ENCODE peak calls at places on chromosomes 1 and 21, in eight cellular contexts. One of them, this sample, is unnamed. For H3K4me1, the result is how much of the 10 kb centered on the place peaks cover.

GRCh38 chr1:55214214-55214902 is 806 bp downstream of the USP24 start:
- DNase-seq in mammary epithelial cell: peak
- DNase-seq in left ventricle myocardium inferior: peak
- DNase-seq in H1: peak
- DNase-seq in heart left ventricle: peak
- DNase-seq in heart right ventricle: peak
- DNase-seq in right lobe of liver: peak
- DNase-seq in A549: peak
- DNase-seq in this sample: peak

GRCh38 chr1:17359031-17359430 is 13.0 kb upstream of the PADI6 start:
- DNase-seq in mammary epithelial cell: no peak
- DNase-seq in left ventricle myocardium inferior: no peak
- DNase-seq in H1: no peak
- DNase-seq in heart left ventricle: no peak
- DNase-seq in heart right ventricle: no peak
- DNase-seq in right lobe of liver: no peak
- DNase-seq in A549: no peak
- DNase-seq in this sample: no peak

GRCh38 chr1:2546515-2547209 is 9.5 kb upstream of the TNFRSF14 start:
- DNase-seq in mammary epithelial cell: peak
- DNase-seq in left ventricle myocardium inferior: peak
- DNase-seq in H1: peak
- DNase-seq in heart left ventricle: peak
- DNase-seq in heart right ventricle: peak
- DNase-seq in right lobe of liver: peak
- DNase-seq in A549: peak
- DNase-seq in this sample: peak

GRCh38 chr1:183318433-183318832 is 99.7 kb downstream of the NMNAT2 start:
- DNase-seq in mammary epithelial cell: peak
- DNase-seq in left ventricle myocardium inferior: peak
- DNase-seq in H1: no peak
- DNase-seq in heart left ventricle: peak
- DNase-seq in heart right ventricle: peak
- DNase-seq in right lobe of liver: peak
- DNase-seq in A549: peak
- DNase-seq in this sample: peak

GRCh38 chr1:56491441-56491840 is 87.9 kb downstream of the PLPP3 start:
- DNase-seq in mammary epithelial cell: no peak
- DNase-seq in left ventricle myocardium inferior: no peak
- DNase-seq in H1: no peak
- DNase-seq in heart left ventricle: no peak
- DNase-seq in heart right ventricle: no peak
- DNase-seq in right lobe of liver: no peak
- DNase-seq in A549: no peak
- DNase-seq in this sample: no peak

GRCh38 chr1:216559359-216559758 is 136.1 kb upstream of the USH2A start:
- DNase-seq in mammary epithelial cell: no peak
- DNase-seq in left ventricle myocardium inferior: no peak
- DNase-seq in H1: no peak
- DNase-seq in heart left ventricle: no peak
- DNase-seq in heart right ventricle: no peak
- DNase-seq in right lobe of liver: no peak
- DNase-seq in A549: no peak
- DNase-seq in this sample: no peak

GRCh38 chr1:173853074-173853473 is 14.7 kb downstream of the GAS5 start:
- DNase-seq in mammary epithelial cell: no peak
- DNase-seq in left ventricle myocardium inferior: no peak
- DNase-seq in H1: no peak
- DNase-seq in heart left ventricle: no peak
- DNase-seq in heart right ventricle: no peak
- DNase-seq in right lobe of liver: no peak
- DNase-seq in A549: no peak
- DNase-seq in this sample: no peak

GRCh38 chr1:41939194-41939593 is 20.5 kb upstream of the HIVEP3 start:
- DNase-seq in mammary epithelial cell: no peak
- DNase-seq in left ventricle myocardium inferior: no peak
- DNase-seq in H1: no peak
- DNase-seq in heart left ventricle: no peak
- DNase-seq in heart right ventricle: no peak
- DNase-seq in right lobe of liver: no peak
- DNase-seq in A549: no peak
- DNase-seq in this sample: no peak

GRCh38 chr1:237470712-237471310 is 419.9 kb downstream of the ZP4 start:
- DNase-seq in mammary epithelial cell: peak
- DNase-seq in left ventricle myocardium inferior: peak
- DNase-seq in H1: no peak
- DNase-seq in heart left ventricle: peak
- DNase-seq in heart right ventricle: peak
- DNase-seq in right lobe of liver: no peak
- DNase-seq in A549: no peak
- DNase-seq in this sample: peak

GRCh38 chr1:2320760-2321159 is 70.6 kb downstream of the MORN1 start:
- DNase-seq in mammary epithelial cell: peak
- DNase-seq in left ventricle myocardium inferior: no peak
- DNase-seq in H1: no peak
- DNase-seq in heart left ventricle: peak
- DNase-seq in heart right ventricle: no peak
- DNase-seq in right lobe of liver: no peak
- DNase-seq in A549: no peak
- DNase-seq in this sample: no peak

GRCh38 chr21:43740497-43741156 is 21.7 kb downstream of the PDXK start:
- DNase-seq in mammary epithelial cell: no peak
- DNase-seq in left ventricle myocardium inferior: no peak
- DNase-seq in H1: peak
- DNase-seq in heart left ventricle: no peak
- DNase-seq in heart right ventricle: no peak
- DNase-seq in right lobe of liver: no peak
- DNase-seq in A549: peak
- DNase-seq in this sample: peak

GRCh38 chr1:246565751-246566127 is 322 bp downstream of the TFB2M start:
- DNase-seq in mammary epithelial cell: no peak
- DNase-seq in left ventricle myocardium inferior: no peak
- DNase-seq in H1: no peak
- DNase-seq in heart left ventricle: no peak
- DNase-seq in heart right ventricle: no peak
- DNase-seq in right lobe of liver: no peak
- DNase-seq in A549: no peak
- DNase-seq in this sample: no peak

DNA sequence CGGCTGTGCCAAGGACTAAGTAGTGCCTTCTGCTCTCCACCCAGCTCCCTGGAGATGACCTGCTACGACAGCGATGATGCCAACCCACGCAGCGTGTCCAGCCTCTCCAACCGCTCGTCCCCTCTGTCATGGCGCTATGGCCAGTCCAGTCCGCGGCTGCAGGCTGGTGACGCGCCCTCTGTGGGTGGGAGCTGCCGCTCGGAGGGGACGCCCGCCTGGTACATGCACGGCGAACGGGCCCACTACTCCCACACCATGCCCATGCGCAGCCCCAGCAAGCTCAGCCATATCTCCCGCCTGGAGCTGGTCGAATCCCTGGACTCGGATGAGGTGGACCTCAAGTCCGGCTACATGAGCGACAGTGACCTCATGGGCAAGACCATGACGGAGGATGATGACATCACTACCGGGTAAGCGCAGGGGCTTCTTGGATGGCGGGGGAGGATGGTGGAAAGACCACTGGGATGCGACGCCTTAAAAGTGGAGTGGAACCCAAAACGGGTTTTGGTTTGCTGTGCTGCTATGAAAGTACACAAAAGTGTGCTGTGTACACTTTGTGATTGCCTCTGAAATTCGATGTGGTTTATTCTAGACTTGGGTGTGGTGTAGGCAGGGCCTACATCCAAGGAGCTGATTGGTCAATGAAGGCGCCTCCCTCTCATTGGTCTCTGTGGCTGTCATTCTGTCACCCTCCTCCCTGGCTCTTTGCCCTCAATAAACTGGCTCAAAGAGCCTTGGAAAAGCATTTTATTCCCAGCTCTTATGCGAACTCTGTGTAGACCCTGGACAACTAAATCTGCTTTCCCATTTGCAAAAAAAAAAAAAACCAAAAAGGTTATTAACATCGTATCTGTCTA is 110.4 kb upstream of the IPO9 start:
- DNase-seq in mammary epithelial cell: no peak
- DNase-seq in left ventricle myocardium inferior: no peak
- DNase-seq in H1: no peak
- DNase-seq in heart left ventricle: no peak
- DNase-seq in heart right ventricle: no peak
- DNase-seq in right lobe of liver: no peak
- DNase-seq in A549: no peak
- DNase-seq in this sample: no peak
- H3K4me1 ChIP-seq in mammary epithelial cell: under half
- H3K4me1 ChIP-seq in left ventricle myocardium inferior: half or more
- H3K4me1 ChIP-seq in H1: under half
- H3K4me1 ChIP-seq in heart left ventricle: half or more
- H3K4me1 ChIP-seq in heart right ventricle: half or more
- H3K4me1 ChIP-seq in right lobe of liver: under half
- H3K4me1 ChIP-seq in A549: under half
- H3K4me1 ChIP-seq in this sample: under half

GRCh38 chr1:158814970-158815369 is 16.2 kb upstream of the MNDA start:
- DNase-seq in mammary epithelial cell: no peak
- DNase-seq in left ventricle myocardium inferior: no peak
- DNase-seq in H1: no peak
- DNase-seq in heart left ventricle: no peak
- DNase-seq in heart right ventricle: no peak
- DNase-seq in right lobe of liver: no peak
- DNase-seq in A549: no peak
- DNase-seq in this sample: no peak

GRCh38 chr1:158821723-158822122 is 9.4 kb upstream of the MNDA start:
- DNase-seq in mammary epithelial cell: no peak
- DNase-seq in left ventricle myocardium inferior: no peak
- DNase-seq in H1: no peak
- DNase-seq in heart left ventricle: no peak
- DNase-seq in heart right ventricle: no peak
- DNase-seq in right lobe of liver: no peak
- DNase-seq in A549: no peak
- DNase-seq in this sample: no peak

GRCh38 chr1:158818991-158819405 is 12.2 kb upstream of the MNDA start:
- DNase-seq in mammary epithelial cell: no peak
- DNase-seq in left ventricle myocardium inferior: no peak
- DNase-seq in H1: no peak
- DNase-seq in heart left ventricle: no peak
- DNase-seq in heart right ventricle: no peak
- DNase-seq in right lobe of liver: no peak
- DNase-seq in A549: no peak
- DNase-seq in this sample: no peak

GRCh38 chr1:158819461-158820443 is 11.4 kb upstream of the MNDA start:
- DNase-seq in mammary epithelial cell: no peak
- DNase-seq in left ventricle myocardium inferior: no peak
- DNase-seq in H1: no peak
- DNase-seq in heart left ventricle: no peak
- DNase-seq in heart right ventricle: no peak
- DNase-seq in right lobe of liver: no peak
- DNase-seq in A549: no peak
- DNase-seq in this sample: no peak

GRCh38 chr1:158818560-158818959 is 12.6 kb upstream of the MNDA start:
- DNase-seq in mammary epithelial cell: no peak
- DNase-seq in left ventricle myocardium inferior: no peak
- DNase-seq in H1: no peak
- DNase-seq in heart left ventricle: no peak
- DNase-seq in heart right ventricle: no peak
- DNase-seq in right lobe of liver: no peak
- DNase-seq in A549: no peak
- DNase-seq in this sample: no peak
- TF ChIP-seq CTCF in mammary epithelial cell: no peak
- TF ChIP-seq CTCF in left ventricle myocardium inferior: no peak
- TF ChIP-seq CTCF in H1: no peak
- TF ChIP-seq CTCF in heart left ventricle: no peak
- TF ChIP-seq CTCF in heart right ventricle: no peak
- TF ChIP-seq CTCF in right lobe of liver: no peak
- TF ChIP-seq CTCF in A549: no peak
- TF ChIP-seq CTCF in this sample: no peak

GRCh38 chr1:25917996-25918395 is 11.8 kb upstream of the STMN1 start:
- DNase-seq in mammary epithelial cell: no peak
- DNase-seq in left ventricle myocardium inferior: no peak
- DNase-seq in H1: no peak
- DNase-seq in heart left ventricle: no peak
- DNase-seq in heart right ventricle: no peak
- DNase-seq in right lobe of liver: no peak
- DNase-seq in A549: no peak
- DNase-seq in this sample: no peak
- H3K4me1 ChIP-seq in mammary epithelial cell: under half
- H3K4me1 ChIP-seq in left ventricle myocardium inferior: under half
- H3K4me1 ChIP-seq in H1: under half
- H3K4me1 ChIP-seq in heart left ventricle: under half
- H3K4me1 ChIP-seq in heart right ventricle: under half
- H3K4me1 ChIP-seq in right lobe of liver: under half
- H3K4me1 ChIP-seq in A549: under half
- H3K4me1 ChIP-seq in this sample: under half

GRCh38 chr1:14111121-14111520 is 411.1 kb downstream of the PRDM2 start:
- DNase-seq in mammary epithelial cell: no peak
- DNase-seq in left ventricle myocardium inferior: no peak
- DNase-seq in H1: no peak
- DNase-seq in heart left ventricle: no peak
- DNase-seq in heart right ventricle: no peak
- DNase-seq in right lobe of liver: no peak
- DNase-seq in A549: no peak
- DNase-seq in this sample: no peak

GRCh38 chr1:14115976-14116375 is 416.0 kb downstream of the PRDM2 start:
- DNase-seq in mammary epithelial cell: no peak
- DNase-seq in left ventricle myocardium inferior: no peak
- DNase-seq in H1: no peak
- DNase-seq in heart left ventricle: no peak
- DNase-seq in heart right ventricle: no peak
- DNase-seq in right lobe of liver: no peak
- DNase-seq in A549: no peak
- DNase-seq in this sample: no peak

GRCh38 chr1:14113271-14113670 is 413.3 kb downstream of the PRDM2 start:
- DNase-seq in mammary epithelial cell: no peak
- DNase-seq in left ventricle myocardium inferior: no peak
- DNase-seq in H1: no peak
- DNase-seq in heart left ventricle: no peak
- DNase-seq in heart right ventricle: no peak
- DNase-seq in right lobe of liver: no peak
- DNase-seq in A549: no peak
- DNase-seq in this sample: no peak

GRCh38 chr1:14112613-14113012 is 412.6 kb downstream of the PRDM2 start:
- DNase-seq in mammary epithelial cell: no peak
- DNase-seq in left ventricle myocardium inferior: no peak
- DNase-seq in H1: no peak
- DNase-seq in heart left ventricle: no peak
- DNase-seq in heart right ventricle: no peak
- DNase-seq in right lobe of liver: no peak
- DNase-seq in A549: no peak
- DNase-seq in this sample: no peak

DNA sequence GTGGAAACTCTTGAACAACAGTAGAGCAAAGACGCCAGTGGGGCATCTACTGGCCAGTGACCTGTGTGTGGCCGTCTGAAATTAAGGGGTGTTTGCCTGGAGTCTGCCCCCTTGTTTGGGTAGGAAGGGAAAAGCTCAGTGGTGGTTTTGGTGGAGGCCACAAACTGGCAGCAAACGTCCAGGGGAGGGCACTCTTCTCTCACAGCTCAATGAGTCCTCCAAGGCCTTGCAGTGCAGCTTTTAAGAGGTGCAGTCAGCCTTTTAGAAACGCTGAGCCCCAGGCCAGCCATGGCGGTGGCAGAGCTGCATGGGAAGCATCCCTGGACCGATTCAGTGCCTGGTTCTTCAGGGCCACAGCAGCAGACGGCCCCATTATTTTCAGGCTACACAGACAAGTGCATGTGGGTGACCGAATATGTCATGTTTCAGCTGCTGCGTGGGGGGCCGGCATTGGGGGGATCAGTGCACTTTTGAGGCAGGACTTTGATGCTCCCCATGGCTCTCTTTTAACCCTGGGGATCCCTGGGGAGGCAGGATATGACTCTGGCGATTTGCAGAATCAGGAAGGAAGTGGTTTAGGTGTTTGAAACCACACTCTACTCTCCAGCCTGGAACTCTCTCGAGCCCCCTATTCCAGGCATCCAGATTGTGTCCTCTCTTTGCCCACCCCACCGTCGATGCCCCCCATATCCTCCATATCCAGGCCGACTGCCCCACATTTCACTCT is 414.0 kb downstream of the PRDM2 start:
- DNase-seq in mammary epithelial cell: peak
- DNase-seq in left ventricle myocardium inferior: peak
- DNase-seq in H1: peak
- DNase-seq in heart left ventricle: peak
- DNase-seq in heart right ventricle: peak
- DNase-seq in right lobe of liver: no peak
- DNase-seq in A549: no peak
- DNase-seq in this sample: peak
- TF ChIP-seq CTCF in mammary epithelial cell: peak
- TF ChIP-seq CTCF in left ventricle myocardium inferior: peak
- TF ChIP-seq CTCF in H1: peak
- TF ChIP-seq CTCF in heart left ventricle: peak
- TF ChIP-seq CTCF in heart right ventricle: peak
- TF ChIP-seq CTCF in right lobe of liver: peak
- TF ChIP-seq CTCF in A549: no peak
- TF ChIP-seq CTCF in this sample: no peak

This sample was measured in testis.